ENCODE peak calls at places on chromosomes 2 and 18, in six cellular contexts. O, A, D, W, T and I are unnamed samples.

GRCh38 chr18:10367846-10368245 is 86.6 kb upstream of the APCDD1 start:
- DNase-seq in O (no peak), W (no peak), T (no peak), D (no peak), A (no peak), I (no peak)

GRCh38 chr2:187169108-187169713 is 278.8 kb downstream of the CALCRL start:
- DNase-seq in O (no peak), D (no peak), W (no peak), T (no peak), A (no peak), I (no peak)

GRCh38 chr2:50746526-50746925 is 285.4 kb downstream of the NRXN1 start:
- DNase-seq in T (no peak), D (no peak), A (peak; percentile 52), O (no peak), W (no peak), I (no peak)

GRCh38 chr18:38241736-38242135 is 676.1 kb upstream of the CELF4 start:
- DNase-seq in W (no peak), A (no peak), D (no peak), T (no peak), O (no peak), I (no peak)

GRCh38 chr2:150479075-150479915 is 8.2 kb downstream of the RND3 start:
- DNase-seq in T (no peak), A (no peak), W (no peak), O (no peak), D (no peak), I (peak; percentile 74)

GRCh38 chr2:17979707-17980106 is 101.2 kb downstream of the KCNS3 start:
- DNase-seq in O (no peak), T (no peak), W (no peak), D (no peak), A (no peak), I (no peak)

GRCh38 chr2:241272722-241273551 is 42.5 kb downstream of the HDLBP start:
- DNase-seq in W (peak; percentile 92), T (peak; percentile 60), A (peak; percentile 76), O (peak; percentile 93), D (no peak), I (peak; percentile 82)

GRCh38 chr2:220276736-220277444 is 649.5 kb downstream of the SLC4A3 start:
- DNase-seq in O (no peak), W (no peak), T (no peak), D (no peak), A (no peak), I (peak; percentile 81)

GRCh38 chr18:7824970-7825369 is 257.9 kb downstream of the PTPRM start:
- DNase-seq in O (no peak), D (no peak), W (no peak), T (no peak), A (no peak), I (no peak)

GRCh38 chr2:54208364-54209240 is 47.4 kb downstream of the TSPYL6 start:
- DNase-seq in T (no peak), O (no peak), A (no peak), D (no peak), W (no peak), I (peak; percentile 43)

GRCh38 chr2:17800693-17801458 is 15.4 kb upstream of the MSGN1 start:
- DNase-seq in D (no peak), W (no peak), T (no peak), A (no peak), O (no peak), I (no peak)

GRCh38 chr18:3177902-3178687 is 41.7 kb downstream of the MYOM1 start:
- DNase-seq in W (peak; percentile 71), D (no peak), O (peak; percentile 87), A (no peak), T (peak; percentile 24), I (peak; percentile 20)

GRCh38 chr2:62215306-62216064 is 19.6 kb downstream of the B3GNT2 start:
- DNase-seq in O (peak; percentile 70), A (no peak), W (no peak), D (no peak), T (no peak), I (no peak)